ENCODE peak calls at places on chromosomes 12 and 14, in four cellular contexts. One of them, this sample, is unnamed.
A peak's percentile ranks its signal among the peaks of the same experiment; 100 is the strongest.

GRCh38 chr14:95337052-95337595 is 17.4 kb upstream of the CLMN start:
- DNase-seq in mucosa of descending colon: no peak
- DNase-seq in activated T-helper 9 cell treated with anti-CD3 and anti-CD28 coated beads, Interleukin-2, amount 50 U/mL, for 16 hours: no peak
- DNase-seq in spleen: no peak
- DNase-seq in this sample: no peak

GRCh38 chr12:21416611-21417121 is 20.8 kb upstream of the PYROXD1 start:
- DNase-seq in mucosa of descending colon: no peak
- DNase-seq in activated T-helper 9 cell treated with anti-CD3 and anti-CD28 coated beads, Interleukin-2, amount 50 U/mL, for 16 hours: no peak
- DNase-seq in spleen: no peak
- DNase-seq in this sample: no peak

GRCh38 chr12:75781532-75782046 is 250.0 kb downstream of the PHLDA1 start:
- DNase-seq in mucosa of descending colon: no peak
- DNase-seq in activated T-helper 9 cell treated with anti-CD3 and anti-CD28 coated beads, Interleukin-2, amount 50 U/mL, for 16 hours: no peak
- DNase-seq in spleen: no peak
- DNase-seq in this sample: no peak

GRCh38 chr14:47442206-47442605 is 233.2 kb downstream of the MDGA2 start:
- DNase-seq in mucosa of descending colon: no peak
- DNase-seq in activated T-helper 9 cell treated with anti-CD3 and anti-CD28 coated beads, Interleukin-2, amount 50 U/mL, for 16 hours: no peak
- DNase-seq in spleen: no peak
- DNase-seq in this sample: no peak

GRCh38 chr12:4987076-4987775 is 56.5 kb upstream of the KCNA5 start:
- DNase-seq in mucosa of descending colon: no peak
- DNase-seq in activated T-helper 9 cell treated with anti-CD3 and anti-CD28 coated beads, Interleukin-2, amount 50 U/mL, for 16 hours: no peak
- DNase-seq in spleen: no peak
- DNase-seq in this sample: no peak

GRCh38 chr14:71698698-71699097 is 233.5 kb upstream of the RGS6 start:
- DNase-seq in mucosa of descending colon: no peak
- DNase-seq in activated T-helper 9 cell treated with anti-CD3 and anti-CD28 coated beads, Interleukin-2, amount 50 U/mL, for 16 hours: no peak
- DNase-seq in spleen: no peak
- DNase-seq in this sample: no peak

GRCh38 chr14:84442481-84442880 is 1087.5 kb upstream of the FLRT2 start:
- DNase-seq in mucosa of descending colon: no peak
- DNase-seq in activated T-helper 9 cell treated with anti-CD3 and anti-CD28 coated beads, Interleukin-2, amount 50 U/mL, for 16 hours: no peak
- DNase-seq in spleen: no peak
- DNase-seq in this sample: no peak

GRCh38 chr12:94614288-94614721 is 36.1 kb downstream of the TMCC3 start:
- DNase-seq in mucosa of descending colon: no peak
- DNase-seq in activated T-helper 9 cell treated with anti-CD3 and anti-CD28 coated beads, Interleukin-2, amount 50 U/mL, for 16 hours: no peak
- DNase-seq in spleen: no peak
- DNase-seq in this sample: no peak

GRCh38 chr12:67919406-67919805 is 69.8 kb upstream of the IFNG-AS1 start:
- DNase-seq in mucosa of descending colon: no peak
- DNase-seq in activated T-helper 9 cell treated with anti-CD3 and anti-CD28 coated beads, Interleukin-2, amount 50 U/mL, for 16 hours: no peak
- DNase-seq in spleen: no peak
- DNase-seq in this sample: no peak

GRCh38 chr14:85576161-85576560 is 46.2 kb downstream of the FLRT2 start:
- DNase-seq in mucosa of descending colon: no peak
- DNase-seq in activated T-helper 9 cell treated with anti-CD3 and anti-CD28 coated beads, Interleukin-2, amount 50 U/mL, for 16 hours: no peak
- DNase-seq in spleen: no peak
- DNase-seq in this sample: no peak

GRCh38 chr12:2691340-2692111 is 103.2 kb upstream of the FKBP4 start:
- DNase-seq in mucosa of descending colon: peak; percentile 30
- DNase-seq in activated T-helper 9 cell treated with anti-CD3 and anti-CD28 coated beads, Interleukin-2, amount 50 U/mL, for 16 hours: peak; percentile 23
- DNase-seq in spleen: peak; percentile 86
- DNase-seq in this sample: no peak

GRCh38 chr14:92549853-92550244 is 36.3 kb downstream of the RIN3 start:
- DNase-seq in mucosa of descending colon: no peak
- DNase-seq in activated T-helper 9 cell treated with anti-CD3 and anti-CD28 coated beads, Interleukin-2, amount 50 U/mL, for 16 hours: no peak
- DNase-seq in spleen: no peak
- DNase-seq in this sample: no peak

GRCh38 chr12:89472508-89472907 is 52.1 kb downstream of the GALNT4 start:
- DNase-seq in mucosa of descending colon: no peak
- DNase-seq in activated T-helper 9 cell treated with anti-CD3 and anti-CD28 coated beads, Interleukin-2, amount 50 U/mL, for 16 hours: no peak
- DNase-seq in spleen: no peak
- DNase-seq in this sample: no peak

GRCh38 chr14:99119554-99119953 is 152.4 kb downstream of the BCL11B start:
- DNase-seq in mucosa of descending colon: no peak
- DNase-seq in activated T-helper 9 cell treated with anti-CD3 and anti-CD28 coated beads, Interleukin-2, amount 50 U/mL, for 16 hours: no peak
- DNase-seq in spleen: no peak
- DNase-seq in this sample: no peak

GRCh38 chr14:48857366-48857765 is 728.8 kb downstream of the RPS29 start:
- DNase-seq in mucosa of descending colon: no peak
- DNase-seq in activated T-helper 9 cell treated with anti-CD3 and anti-CD28 coated beads, Interleukin-2, amount 50 U/mL, for 16 hours: no peak
- DNase-seq in spleen: no peak
- DNase-seq in this sample: no peak

GRCh38 chr12:6425588-6426531 is 18.9 kb upstream of the CD27 start:
- DNase-seq in mucosa of descending colon: no peak
- DNase-seq in activated T-helper 9 cell treated with anti-CD3 and anti-CD28 coated beads, Interleukin-2, amount 50 U/mL, for 16 hours: no peak
- DNase-seq in spleen: peak; percentile 85
- DNase-seq in this sample: no peak

GRCh38 chr12:124464062-124464461 is 103.3 kb downstream of the NCOR2 start:
- DNase-seq in mucosa of descending colon: no peak
- DNase-seq in activated T-helper 9 cell treated with anti-CD3 and anti-CD28 coated beads, Interleukin-2, amount 50 U/mL, for 16 hours: no peak
- DNase-seq in spleen: no peak
- DNase-seq in this sample: no peak

GRCh38 chr12:99383258-99383657 is 264.3 kb upstream of the GARIN6 start:
- DNase-seq in mucosa of descending colon: no peak
- DNase-seq in activated T-helper 9 cell treated with anti-CD3 and anti-CD28 coated beads, Interleukin-2, amount 50 U/mL, for 16 hours: no peak
- DNase-seq in spleen: no peak
- DNase-seq in this sample: no peak

GRCh38 chr12:52171950-52172512 is 19.8 kb downstream of the KRT80 start:
- DNase-seq in mucosa of descending colon: peak; percentile 68
- DNase-seq in activated T-helper 9 cell treated with anti-CD3 and anti-CD28 coated beads, Interleukin-2, amount 50 U/mL, for 16 hours: no peak
- DNase-seq in spleen: no peak
- DNase-seq in this sample: no peak